ENCODE peak calls at places on chromosomes 1 and 21, in nine cellular contexts. One of them, this sample, is unnamed.

GRCh38 chr1:212070720-212071302 is 35.3 kb downstream of the DTL start:
- DNase-seq in neural progenitor cell: peak; percentile 43
- DNase-seq in IMR-90: peak; percentile 70
- DNase-seq in colonic mucosa: no peak
- DNase-seq in neuronal stem cell: no peak
- DNase-seq in kidney: no peak
- DNase-seq in GM12878: no peak
- DNase-seq in H9: no peak
- DNase-seq in DND-41: no peak
- DNase-seq in this sample: peak; percentile 72

GRCh38 chr1:53769780-53770179 is 30.8 kb upstream of the GLIS1 start:
- DNase-seq in IMR-90: peak; percentile 56
- DNase-seq in kidney: no peak
- DNase-seq in colonic mucosa: no peak
- DNase-seq in neural progenitor cell: no peak
- DNase-seq in neuronal stem cell: no peak
- DNase-seq in GM12878: no peak
- DNase-seq in H9: no peak
- DNase-seq in DND-41: no peak
- DNase-seq in this sample: no peak

GRCh38 chr1:109573785-109574184 is 25.4 kb downstream of the GNAI3 start:
- DNase-seq in GM12878: no peak
- DNase-seq in neuronal stem cell: no peak
- DNase-seq in H9: no peak
- DNase-seq in DND-41: no peak
- DNase-seq in neural progenitor cell: no peak
- DNase-seq in colonic mucosa: no peak
- DNase-seq in IMR-90: peak; percentile 65
- DNase-seq in kidney: no peak
- DNase-seq in this sample: no peak

GRCh38 chr1:202238914-202239313 is 45.3 kb downstream of the LGR6 start:
- DNase-seq in GM12878: no peak
- DNase-seq in kidney: peak; percentile 59
- DNase-seq in colonic mucosa: no peak
- DNase-seq in IMR-90: no peak
- DNase-seq in neural progenitor cell: no peak
- DNase-seq in DND-41: no peak
- DNase-seq in H9: peak; percentile 32
- DNase-seq in neuronal stem cell: no peak
- DNase-seq in this sample: no peak

GRCh38 chr21:17462276-17462981 is 50.4 kb upstream of the CXADR start:
- DNase-seq in neuronal stem cell: no peak
- DNase-seq in GM12878: no peak
- DNase-seq in IMR-90: peak; percentile 42
- DNase-seq in neural progenitor cell: no peak
- DNase-seq in DND-41: no peak
- DNase-seq in kidney: no peak
- DNase-seq in H9: no peak
- DNase-seq in colonic mucosa: peak; percentile 82
- DNase-seq in this sample: peak; percentile 60

GRCh38 chr21:34952701-34953100 is 96.4 kb downstream of the RUNX1 start:
- DNase-seq in kidney: no peak
- DNase-seq in neural progenitor cell: no peak
- DNase-seq in IMR-90: no peak
- DNase-seq in neuronal stem cell: no peak
- DNase-seq in colonic mucosa: no peak
- DNase-seq in DND-41: peak; percentile 42
- DNase-seq in H9: no peak
- DNase-seq in GM12878: no peak
- DNase-seq in this sample: no peak

GRCh38 chr1:23428136-23428905 is 3.8 kb upstream of the TCEA3 start:
- DNase-seq in neuronal stem cell: no peak
- DNase-seq in colonic mucosa: no peak
- DNase-seq in IMR-90: no peak
- DNase-seq in neural progenitor cell: no peak
- DNase-seq in H9: no peak
- DNase-seq in kidney: no peak
- DNase-seq in GM12878: no peak
- DNase-seq in DND-41: no peak
- DNase-seq in this sample: no peak

GRCh38 chr1:245915406-245915805 is 591.7 kb downstream of the SMYD3 start:
- DNase-seq in DND-41: no peak
- DNase-seq in GM12878: no peak
- DNase-seq in IMR-90: no peak
- DNase-seq in H9: no peak
- DNase-seq in neuronal stem cell: no peak
- DNase-seq in kidney: no peak
- DNase-seq in colonic mucosa: no peak
- DNase-seq in neural progenitor cell: no peak
- DNase-seq in this sample: no peak

DNA sequence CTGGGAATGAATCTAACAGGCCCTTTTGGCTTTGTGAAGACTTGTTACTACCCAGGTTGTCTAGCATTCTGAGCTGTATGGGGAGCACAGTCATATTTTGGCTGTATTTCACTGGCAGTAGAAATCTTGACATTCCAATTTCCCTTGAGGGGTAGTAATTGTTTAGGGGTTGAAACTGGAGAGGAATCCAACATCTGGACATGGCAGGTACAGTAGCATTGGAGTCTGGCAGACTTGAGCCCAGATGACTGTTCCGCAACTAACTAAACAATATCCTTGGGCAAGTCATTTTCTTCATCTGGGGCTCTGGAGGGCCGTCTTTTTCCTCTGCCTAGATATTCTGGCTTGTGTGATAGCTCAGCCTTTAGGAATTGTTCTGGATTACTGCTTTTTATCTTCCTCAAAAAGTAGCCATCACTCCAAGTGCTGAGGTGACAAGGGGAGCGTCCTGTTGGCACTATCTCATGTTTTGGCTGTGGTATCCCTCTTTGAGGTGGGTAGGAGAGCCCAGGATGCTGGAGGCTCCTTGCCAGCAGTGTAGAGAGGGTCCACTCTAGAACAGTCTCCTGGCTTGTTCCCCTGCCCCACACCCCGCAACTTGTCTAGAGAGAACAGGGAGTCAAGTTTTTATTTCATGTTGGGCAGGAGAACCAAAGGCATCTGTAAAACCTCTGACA is 22.7 kb upstream of the NBL1 start:
- DNase-seq in neuronal stem cell: no peak
- DNase-seq in colonic mucosa: no peak
- DNase-seq in kidney: no peak
- DNase-seq in DND-41: no peak
- DNase-seq in IMR-90: no peak
- DNase-seq in neural progenitor cell: no peak
- DNase-seq in H9: no peak
- DNase-seq in GM12878: no peak
- DNase-seq in this sample: no peak
- H3K9ac ChIP-seq in neuronal stem cell: no peak overlapping the region
- H3K9ac ChIP-seq in colonic mucosa: no peak overlapping the region
- H3K9ac ChIP-seq in kidney: no peak overlapping the region
- H3K9ac ChIP-seq in DND-41: no peak overlapping the region
- H3K9ac ChIP-seq in IMR-90: no peak overlapping the region
- H3K9ac ChIP-seq in neural progenitor cell: no peak overlapping the region
- H3K9ac ChIP-seq in H9: no peak overlapping the region
- H3K9ac ChIP-seq in GM12878: no peak overlapping the region
- H3K9ac ChIP-seq in this sample: no peak overlapping the region

DNA sequence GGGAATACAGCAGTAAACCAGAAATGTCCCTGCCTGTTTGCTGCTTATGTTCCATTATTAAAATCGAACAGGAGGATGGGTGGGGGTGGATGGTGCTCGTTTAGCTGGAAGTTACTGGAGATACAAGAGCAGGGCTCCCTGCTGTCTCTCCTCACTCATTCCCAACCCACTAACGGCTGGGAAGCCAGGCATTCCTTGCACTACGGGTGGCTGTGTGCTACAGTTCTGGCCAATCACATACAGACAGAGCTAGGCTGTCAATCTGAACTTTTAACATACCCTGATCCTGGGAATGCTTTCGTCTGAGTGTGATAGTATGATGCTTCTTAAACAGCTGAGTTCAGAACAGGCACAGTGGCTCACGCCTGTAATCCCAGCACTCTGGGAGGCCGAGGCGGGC is 7.0 kb downstream of the SIPA1L2 start:
- DNase-seq in colonic mucosa: peak; percentile 74
- DNase-seq in H9: peak; percentile 85
- DNase-seq in DND-41: no peak
- DNase-seq in neuronal stem cell: no peak
- DNase-seq in kidney: no peak
- DNase-seq in IMR-90: no peak
- DNase-seq in GM12878: no peak
- DNase-seq in neural progenitor cell: peak; percentile 74
- DNase-seq in this sample: no peak
- H3K4me1 ChIP-seq in colonic mucosa: peaks cover 22% of the 10 kb centered on the region
- H3K4me1 ChIP-seq in H9: peaks cover 14% of the 10 kb centered on the region
- H3K4me1 ChIP-seq in DND-41: peaks cover 19% of the 10 kb centered on the region
- H3K4me1 ChIP-seq in neuronal stem cell: peaks cover 15% of the 10 kb centered on the region
- H3K4me1 ChIP-seq in kidney: no peaks in the 10 kb centered on the region
- H3K4me1 ChIP-seq in IMR-90: peaks cover 5% of the 10 kb centered on the region
- H3K4me1 ChIP-seq in GM12878: no peaks in the 10 kb centered on the region
- H3K4me1 ChIP-seq in neural progenitor cell: peaks cover 36% of the 10 kb centered on the region
- H3K4me1 ChIP-seq in this sample: peaks cover 5% of the 10 kb centered on the region

GRCh38 chr21:31502537-31503143 is 156.9 kb upstream of the SOD1 start:
- DNase-seq in kidney: no peak
- DNase-seq in neural progenitor cell: no peak
- DNase-seq in H9: no peak
- DNase-seq in colonic mucosa: no peak
- DNase-seq in IMR-90: no peak
- DNase-seq in neuronal stem cell: no peak
- DNase-seq in GM12878: no peak
- DNase-seq in DND-41: no peak
- DNase-seq in this sample: no peak
- H3K9ac ChIP-seq in kidney: no peak overlapping the region
- H3K9ac ChIP-seq in neural progenitor cell: no peak overlapping the region
- H3K9ac ChIP-seq in H9: no peak overlapping the region
- H3K9ac ChIP-seq in colonic mucosa: no peak overlapping the region
- H3K9ac ChIP-seq in IMR-90: no peak overlapping the region
- H3K9ac ChIP-seq in neuronal stem cell: no peak overlapping the region
- H3K9ac ChIP-seq in GM12878: no peak overlapping the region
- H3K9ac ChIP-seq in DND-41: no peak overlapping the region
- H3K9ac ChIP-seq in this sample: no peak overlapping the region

DNA sequence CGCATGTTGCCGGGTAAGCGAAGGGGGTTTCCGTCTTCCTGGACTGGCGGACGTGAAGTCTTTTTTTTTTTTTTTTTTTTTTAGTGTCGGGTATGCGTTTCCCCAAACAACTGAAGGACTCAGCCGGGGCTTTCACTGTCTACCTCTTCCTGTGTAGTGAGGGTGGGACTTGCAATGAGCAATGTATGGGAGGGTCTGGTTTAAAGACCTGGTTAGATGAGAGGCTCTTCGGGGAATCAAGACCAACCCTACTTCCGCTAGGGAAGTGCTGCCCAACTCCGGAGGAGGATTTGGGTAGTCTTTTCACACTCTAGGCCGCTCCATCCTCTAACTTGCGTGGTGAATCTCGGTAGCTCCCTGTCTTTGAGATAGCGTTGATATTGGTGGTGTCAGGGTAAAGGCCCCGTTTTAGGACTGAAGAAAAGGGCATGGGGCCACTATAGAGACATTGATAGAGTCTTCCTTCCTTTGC is 754 bp downstream of the PRRC2C start:
- DNase-seq in DND-41: peak; percentile 76
- DNase-seq in neural progenitor cell: no peak
- DNase-seq in H9: no peak
- DNase-seq in kidney: no peak
- DNase-seq in GM12878: peak; percentile 46
- DNase-seq in neuronal stem cell: peak; percentile 42
- DNase-seq in IMR-90: peak; percentile 81
- DNase-seq in colonic mucosa: peak; percentile 45
- DNase-seq in this sample: peak; percentile 71
- H3K4me1 ChIP-seq in DND-41: peaks cover 37% of the 10 kb centered on the region
- H3K4me1 ChIP-seq in neural progenitor cell: peaks cover 20% of the 10 kb centered on the region
- H3K4me1 ChIP-seq in H9: no peaks in the 10 kb centered on the region
- H3K4me1 ChIP-seq in kidney: peaks cover 12% of the 10 kb centered on the region
- H3K4me1 ChIP-seq in GM12878: no peaks in the 10 kb centered on the region
- H3K4me1 ChIP-seq in neuronal stem cell: peaks cover 2% of the 10 kb centered on the region
- H3K4me1 ChIP-seq in IMR-90: peaks cover 2% of the 10 kb centered on the region
- H3K4me1 ChIP-seq in colonic mucosa: peaks cover 15% of the 10 kb centered on the region
- H3K4me1 ChIP-seq in this sample: peaks cover 22% of the 10 kb centered on the region

DNA sequence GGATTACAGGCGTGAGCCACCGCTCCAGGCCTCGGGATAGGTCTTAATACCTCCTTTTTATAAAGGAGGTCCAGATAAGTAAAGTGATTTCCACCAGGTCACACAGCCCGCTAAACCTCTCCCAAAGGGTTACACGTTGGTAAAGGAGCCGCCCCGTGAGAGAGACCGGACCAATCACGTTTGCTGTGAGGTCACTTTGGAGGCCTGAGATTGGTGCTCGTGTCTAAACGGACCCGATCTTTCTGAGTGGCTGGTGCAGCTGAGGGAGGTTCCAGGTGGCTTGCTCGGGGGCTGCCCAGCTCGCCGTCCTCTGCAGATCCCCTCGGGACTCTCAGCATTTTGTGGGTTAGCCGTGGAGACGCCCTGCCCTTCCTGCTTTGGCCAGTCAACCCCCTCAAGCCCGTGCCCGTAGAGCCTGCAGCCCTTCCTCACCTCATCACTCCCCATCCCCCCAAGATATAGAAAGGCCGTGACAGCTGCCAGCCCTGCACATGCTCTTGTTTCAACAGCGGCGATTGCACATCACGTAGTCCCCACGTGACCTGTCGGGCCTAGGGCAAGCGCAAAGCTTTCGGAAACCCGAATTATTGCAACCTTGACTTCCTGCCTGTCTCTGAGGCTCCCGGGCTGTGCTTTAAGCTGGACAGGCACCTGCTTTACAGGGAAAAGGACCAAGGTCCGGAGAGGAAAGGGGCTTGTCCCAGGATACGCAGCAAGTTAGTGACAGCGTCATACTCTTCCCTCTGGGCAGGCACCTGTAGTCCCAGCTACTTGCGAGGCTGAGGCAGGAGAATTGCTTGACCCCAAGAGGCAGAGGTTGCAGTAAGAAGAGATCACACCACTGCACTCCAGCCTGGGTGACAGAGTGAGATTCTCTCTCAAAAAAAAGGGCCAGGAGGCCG is 5.0 kb upstream of the COA7 start:
- DNase-seq in kidney: peak; percentile 94
- DNase-seq in neuronal stem cell: peak; percentile 77
- DNase-seq in DND-41: no peak
- DNase-seq in GM12878: peak; percentile 77
- DNase-seq in H9: peak; percentile 97
- DNase-seq in IMR-90: peak; percentile 80
- DNase-seq in neural progenitor cell: peak; percentile 94
- DNase-seq in colonic mucosa: peak; percentile 94
- DNase-seq in this sample: peak; percentile 89
- H3K9ac ChIP-seq in kidney: peak overlapping the region; percentile 94
- H3K9ac ChIP-seq in neuronal stem cell: peak overlapping the region; percentile 82
- H3K9ac ChIP-seq in DND-41: no peak overlapping the region
- H3K9ac ChIP-seq in GM12878: peak overlapping the region; percentile 48
- H3K9ac ChIP-seq in H9: peak overlapping the region; percentile 44
- H3K9ac ChIP-seq in IMR-90: peak overlapping the region; percentile 17
- H3K9ac ChIP-seq in neural progenitor cell: no peak overlapping the region
- H3K9ac ChIP-seq in colonic mucosa: peak overlapping the region; percentile 45
- H3K9ac ChIP-seq in this sample: peak overlapping the region; percentile 56

DNA sequence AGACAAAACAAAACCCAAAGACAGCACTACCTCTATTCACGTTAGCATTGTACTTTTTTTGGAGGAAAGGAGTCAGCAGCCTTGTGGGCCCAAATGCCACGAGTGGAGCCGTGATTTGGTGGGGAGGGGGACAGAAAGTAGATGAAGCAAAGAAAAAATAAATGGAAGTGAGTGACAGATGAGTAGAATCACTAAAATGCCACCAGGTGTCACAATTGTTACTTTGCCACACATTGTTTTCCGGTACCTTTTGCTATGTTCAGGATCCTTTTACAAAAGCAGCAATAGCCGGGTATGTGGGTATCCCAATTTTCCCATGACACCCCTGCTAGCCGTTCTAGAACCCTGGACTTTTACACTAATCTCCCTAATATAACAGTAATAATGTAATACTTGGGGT is 85.0 kb upstream of the AK4 start:
- DNase-seq in neural progenitor cell: no peak
- DNase-seq in neuronal stem cell: no peak
- DNase-seq in DND-41: no peak
- DNase-seq in colonic mucosa: no peak
- DNase-seq in kidney: no peak
- DNase-seq in H9: no peak
- DNase-seq in IMR-90: no peak
- DNase-seq in GM12878: no peak
- DNase-seq in this sample: no peak
- H3K4me1 ChIP-seq in neural progenitor cell: peaks cover 7% of the 10 kb centered on the region
- H3K4me1 ChIP-seq in neuronal stem cell: peaks cover 8% of the 10 kb centered on the region
- H3K4me1 ChIP-seq in DND-41: peaks cover 18% of the 10 kb centered on the region
- H3K4me1 ChIP-seq in colonic mucosa: no peaks in the 10 kb centered on the region
- H3K4me1 ChIP-seq in kidney: peaks cover 20% of the 10 kb centered on the region
- H3K4me1 ChIP-seq in H9: peaks cover 2% of the 10 kb centered on the region
- H3K4me1 ChIP-seq in IMR-90: peaks cover 3% of the 10 kb centered on the region
- H3K4me1 ChIP-seq in GM12878: no peaks in the 10 kb centered on the region
- H3K4me1 ChIP-seq in this sample: peaks cover 8% of the 10 kb centered on the region

This sample was measured in endothelial cell of umbilical vein.